ENCODE peak calls at places on chromosomes 12 and 14, in nine cellular contexts. W, N, B, F, L, V, R, M and Y are unnamed samples. For H3K9me3, the result is how much of the 10 kb centered on the place peaks cover.

GRCh38 chr12:6647083-6647604 is at the start of gene ACRBP:
- DNase-seq in W (peak), B (no peak), F (peak), L (peak), V (no peak), N (no peak), M (peak), R (peak), Y (peak)

GRCh38 chr12:537772-538171 is 78.0 kb downstream of the B4GALNT3 start:
- DNase-seq in V (peak), R (no peak), L (peak), M (no peak), F (no peak), N (no peak), B (no peak), W (no peak), Y (no peak)

GRCh38 chr12:85820117-85820516 is 16.1 kb downstream of the RASSF9 start:
- DNase-seq in W (no peak), B (no peak), V (no peak), R (no peak), F (no peak), L (no peak), M (no peak), N (no peak), Y (no peak)

GRCh38 chr14:90742252-90742651 is 74.0 kb downstream of the TTC7B start:
- DNase-seq in M (no peak), V (no peak), W (no peak), R (no peak), B (no peak), F (no peak), N (no peak), L (no peak), Y (no peak)

GRCh38 chr12:64780531-64781373 is 21.5 kb upstream of the GNS start:
- DNase-seq in F (no peak), M (no peak), L (peak), W (no peak), R (peak), B (peak), V (peak), N (no peak), Y (peak)

GRCh38 chr12:98440165-98440581 is 75.2 kb upstream of the TMPO start:
- DNase-seq in M (peak), L (peak), V (peak), N (peak), B (peak), F (peak), R (peak), W (peak), Y (peak)

GRCh38 chr14:33949051-33950037 is 1.5 kb downstream of the EGLN3 start:
- DNase-seq in L (no peak), M (no peak), W (no peak), N (no peak), V (no peak), F (no peak), R (no peak), B (no peak), Y (no peak)

GRCh38 chr14:73662439-73663056 is 17.8 kb downstream of the DNAL1 start:
- DNase-seq in R (no peak), F (peak), W (peak), B (peak), L (no peak), N (peak), M (no peak), V (peak), Y (no peak)

GRCh38 chr12:123907726-123908476 is 64.7 kb downstream of the CCDC92 start:
- DNase-seq in M (no peak), F (no peak), B (no peak), V (no peak), R (peak), N (no peak), L (no peak), W (no peak), Y (no peak)

GRCh38 chr14:58501214-58501816 is 73.8 kb downstream of the KIAA0586 start:
- DNase-seq in N (peak), L (no peak), F (no peak), B (peak), V (peak), M (no peak), W (no peak), R (no peak), Y (no peak)

GRCh38 chr12:67783393-67783792 is 134.8 kb downstream of the DYRK2 start:
- DNase-seq in F (no peak), M (no peak), V (no peak), N (no peak), W (no peak), B (no peak), L (no peak), R (no peak), Y (no peak)

GRCh38 chr14:82879949-82880535 is 1346.4 kb upstream of the SEL1L start:
- DNase-seq in V (no peak), N (no peak), L (no peak), R (no peak), B (no peak), F (no peak), M (no peak), W (no peak), Y (no peak)

GRCh38 chr14:77124345-77125274 is 17.0 kb downstream of the ZDHHC22 start:
- DNase-seq in V (peak), B (peak), L (peak), F (no peak), R (peak), M (peak), N (no peak), W (peak), Y (peak)

GRCh38 chr12:47820631-47821345 is 1.1 kb upstream of the HDAC7 start:
- DNase-seq in V (peak), R (peak), N (peak), B (peak), L (peak), W (peak), F (peak), M (peak), Y (peak)

GRCh38 chr14:99753225-99754140 is 39.7 kb upstream of the EML1 start:
- DNase-seq in M (no peak), F (no peak), V (no peak), B (no peak), L (no peak), N (no peak), R (no peak), W (no peak), Y (no peak)

GRCh38 chr12:130976171-130976720 is 22.5 kb downstream of the ADGRD1 start:
- DNase-seq in F (no peak), B (no peak), M (no peak), R (no peak), V (no peak), W (no peak), L (no peak), N (no peak), Y (no peak)

GRCh38 chr14:54807881-54808280 is 94.7 kb downstream of the GCH1 start:
- DNase-seq in V (no peak), R (no peak), L (no peak), B (no peak), M (no peak), N (no peak), F (no peak), W (no peak), Y (no peak)

GRCh38 chr12:103748002-103748401 is 93.0 kb downstream of the NT5DC3 start:
- DNase-seq in V (peak), B (no peak), L (no peak), W (no peak), R (no peak), M (no peak), F (no peak), N (no peak), Y (no peak)

GRCh38 chr12:51028811-51029146 is 2.6 kb upstream of the SLC11A2 start:
- DNase-seq in B (no peak), R (no peak), F (no peak), V (peak), M (no peak), W (no peak), L (no peak), N (no peak), Y (no peak)

GRCh38 chr14:86003998-86004397 is 474.1 kb downstream of the FLRT2 start:
- DNase-seq in B (peak), L (no peak), M (no peak), V (peak), F (no peak), N (no peak), R (no peak), W (no peak), Y (no peak)

DNA sequence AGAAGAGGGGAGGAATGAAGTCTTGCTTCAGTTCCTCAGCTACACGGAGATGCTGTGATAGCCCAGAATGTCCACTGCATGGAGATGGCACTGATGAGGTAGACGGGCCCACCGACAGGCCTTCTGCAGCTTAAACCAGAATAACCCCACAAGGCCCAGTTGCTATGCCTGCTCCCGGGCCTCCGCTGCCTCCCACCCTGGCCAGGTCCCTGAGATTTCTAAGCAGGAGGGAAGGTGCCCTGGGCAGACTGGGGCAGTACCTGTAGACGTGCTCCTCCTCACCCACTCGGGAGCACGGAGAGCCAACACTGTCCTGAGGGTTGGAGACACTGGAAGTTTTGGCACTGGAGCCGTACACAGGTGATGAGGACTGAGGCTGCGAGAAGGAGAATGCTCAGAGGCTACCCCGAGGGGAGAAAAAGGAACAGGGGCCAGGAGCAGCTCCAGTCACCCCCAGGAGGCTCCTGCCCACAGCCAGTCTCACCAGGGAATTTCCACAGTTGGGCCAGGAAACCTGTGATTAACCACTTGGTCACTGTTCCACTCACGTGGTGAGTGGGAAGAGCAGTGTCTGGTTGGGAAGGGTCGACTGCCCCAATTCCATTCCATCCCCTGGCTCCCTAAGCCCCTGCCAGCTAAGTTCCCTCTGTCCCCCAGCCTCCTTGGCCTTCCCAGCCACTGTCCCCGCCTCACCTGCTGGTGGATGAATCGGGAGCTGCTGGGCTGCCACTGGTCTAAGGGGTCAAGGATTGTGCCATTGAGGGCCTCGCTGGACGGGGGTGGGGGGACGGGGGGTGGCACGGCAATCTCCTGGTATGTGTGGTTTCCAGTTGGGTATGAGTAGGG is 22.8 kb upstream of the RPLP0 start:
- DNase-seq in W (no peak), M (no peak), L (no peak), B (no peak), V (no peak), F (no peak), N (no peak), R (no peak), Y (no peak)
- H3K4me3 ChIP-seq in W (no peak), M (peak), L (peak), B (no peak), V (no peak), F (no peak), N (no peak), R (no peak), Y (no peak)

DNA sequence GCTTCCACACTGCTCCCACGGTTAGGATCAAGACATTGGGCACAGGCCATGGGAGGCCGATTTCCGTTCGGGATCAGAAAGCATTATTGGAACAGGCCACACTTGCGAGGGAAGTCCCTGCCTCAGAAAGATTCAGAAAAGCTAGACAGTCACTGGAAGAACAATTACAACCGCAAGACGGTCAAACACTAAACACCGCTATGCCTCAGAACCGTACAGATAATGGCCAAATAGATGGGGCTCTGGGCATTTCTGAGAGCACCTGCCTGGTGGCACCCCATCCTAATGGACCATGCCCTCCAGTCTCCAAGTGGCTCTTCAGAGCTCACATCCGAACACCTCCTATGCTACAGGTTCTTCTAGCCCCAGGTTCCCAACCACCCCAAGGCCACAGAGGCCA is 42.0 kb downstream of the SSH1 start:
- DNase-seq in F (no peak), N (no peak), L (no peak), B (no peak), W (no peak), V (no peak), R (no peak), M (no peak), Y (no peak)
- H3K27ac ChIP-seq in F (no peak), N (no peak), L (no peak), B (peak), W (peak), V (no peak), R (peak), M (no peak), Y (peak)

DNA sequence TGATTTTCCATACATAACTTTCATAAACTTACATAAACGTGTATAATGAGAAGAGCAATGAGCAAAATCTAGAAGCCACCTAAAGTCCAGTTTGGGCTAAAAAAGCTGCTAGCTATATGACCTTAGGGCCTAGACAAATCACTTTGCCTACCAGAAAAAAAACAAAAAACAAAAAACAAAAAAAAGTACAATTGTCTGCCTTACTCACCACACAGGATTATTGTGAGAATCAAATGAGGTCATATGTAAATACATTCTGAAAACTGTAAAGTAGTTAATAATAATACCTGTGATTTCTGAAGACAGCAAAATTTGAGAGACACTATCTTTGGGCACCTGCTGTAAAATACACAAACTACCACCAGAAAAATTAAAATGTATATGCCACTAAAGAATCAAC is 4.2 kb downstream of the ATP2B1 start:
- DNase-seq in R (no peak), L (no peak), N (no peak), W (no peak), F (no peak), M (no peak), B (no peak), V (no peak), Y (no peak)
- H3K9me3 ChIP-seq in R (under half), L (under half), N (under half), W (under half), F (under half), M (under half), B (under half), V (under half), Y (under half)

GRCh38 chr12:59904874-59905521 is 309.2 kb downstream of the SLC16A7 start:
- DNase-seq in N (peak), M (no peak), V (no peak), R (no peak), L (no peak), W (no peak), B (no peak), F (no peak), Y (no peak)
- H3K4me3 ChIP-seq in N (no peak), M (no peak), V (no peak), R (no peak), L (no peak), W (no peak), B (no peak), F (no peak), Y (no peak)

GRCh38 chr12:58528266-58528665 is 392.0 kb downstream of the LRIG3 start:
- DNase-seq in M (no peak), R (no peak), L (no peak), V (no peak), W (no peak), N (no peak), F (no peak), B (no peak), Y (no peak)
- H3K27ac ChIP-seq in M (no peak), R (no peak), L (no peak), V (peak), W (no peak), N (peak), F (no peak), B (peak), Y (no peak)

GRCh38 chr12:133080619-133081407 is at the start of gene ZNF140:
- DNase-seq in B (peak), M (peak), V (peak), W (peak), R (peak), N (peak), F (peak), L (peak), Y (peak)

GRCh38 chr12:133081408-133081806 is 684 bp downstream of the ZNF140 start:
- DNase-seq in W (no peak), L (peak), N (no peak), R (no peak), V (no peak), M (no peak), F (peak), B (no peak), Y (no peak)

GRCh38 chr12:133083345-133083744 is 2.6 kb downstream of the ZNF140 start:
- DNase-seq in B (no peak), R (no peak), V (no peak), N (no peak), W (no peak), M (no peak), L (no peak), F (no peak), Y (no peak)

DNA sequence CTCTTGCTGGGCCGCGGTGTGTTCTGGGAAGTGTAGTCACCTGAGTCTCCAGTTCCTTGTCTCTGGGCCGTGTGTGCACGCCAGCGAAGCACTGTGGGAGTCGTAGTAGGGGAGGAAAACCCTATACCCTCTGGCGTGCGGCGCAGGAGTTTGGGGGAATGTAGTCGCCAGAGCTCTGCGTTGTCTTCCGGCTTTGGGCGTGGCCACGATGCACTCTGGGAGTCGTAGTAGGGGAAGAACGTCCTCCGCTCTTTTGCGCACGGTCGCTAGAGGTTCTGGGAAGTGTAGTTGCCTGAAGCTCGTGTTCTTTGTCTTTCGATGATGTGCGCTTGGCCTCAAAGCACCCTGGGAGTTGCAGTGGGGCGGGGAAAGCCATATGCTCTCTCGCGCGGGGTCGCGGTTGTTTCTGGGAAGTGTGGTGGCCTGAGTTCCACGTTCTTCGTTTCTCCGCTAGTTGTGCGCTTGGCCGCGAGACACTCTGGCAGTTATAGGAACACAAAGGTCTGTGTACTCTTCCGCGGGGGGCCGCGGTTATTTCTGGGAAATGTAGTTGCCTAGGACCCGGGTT is 588 bp upstream of the ZNF140 start:
- DNase-seq in V (peak), W (peak), L (peak), M (peak), B (peak), N (peak), F (peak), R (peak), Y (peak)
- H3K9me3 ChIP-seq in V (under half), W (half or more), L (under half), M (half or more), B (half or more), N (half or more), F (under half), R (half or more), Y (half or more)

GRCh38 chr14:70018713-70019201 is 139.5 kb downstream of the SMOC1 start:
- DNase-seq in R (peak), M (peak), V (no peak), L (no peak), N (no peak), W (peak), B (no peak), F (peak), Y (peak)
- H3K4me3 ChIP-seq in R (peak), M (peak), V (no peak), L (no peak), N (no peak), W (no peak), B (no peak), F (peak), Y (peak)

GRCh38 chr12:91618281-91618680 is 435.7 kb upstream of the DCN start:
- DNase-seq in R (no peak), N (no peak), M (no peak), F (no peak), B (no peak), W (no peak), V (peak), L (no peak), Y (no peak)
- H3K27ac ChIP-seq in R (no peak), N (no peak), M (no peak), F (no peak), B (no peak), W (no peak), V (peak), L (no peak), Y (no peak)

DNA sequence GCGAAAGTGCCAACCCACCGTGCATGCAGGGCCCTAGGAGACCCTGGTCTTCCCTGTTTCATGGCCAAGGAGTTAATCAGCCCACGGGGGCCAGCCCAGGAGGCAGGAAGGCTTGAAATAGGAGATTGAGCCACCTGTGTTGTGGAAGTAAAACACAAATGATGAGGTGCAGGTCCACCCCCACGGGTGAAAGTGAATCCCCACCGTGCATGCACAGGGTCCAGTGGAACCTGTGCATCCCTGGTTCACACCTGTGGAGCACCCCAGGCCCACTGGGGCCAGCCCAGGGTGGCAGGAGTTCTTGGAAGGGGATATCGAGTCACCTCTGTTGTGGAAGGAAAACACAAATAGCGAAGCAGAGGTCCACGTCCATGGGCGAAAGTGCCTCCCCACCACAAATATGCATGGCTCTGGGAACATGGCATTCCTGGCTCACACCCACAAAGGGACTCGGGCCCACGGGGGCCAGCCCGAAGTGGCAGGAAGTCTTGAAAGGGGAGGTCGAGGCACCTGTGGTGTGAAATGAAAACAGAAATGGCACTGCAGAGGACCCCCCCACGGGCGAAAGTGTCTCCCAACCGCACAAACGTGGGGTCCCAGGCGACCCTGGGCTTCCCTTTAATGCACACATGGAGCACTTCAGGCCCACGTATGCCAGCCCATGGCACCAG is 381.5 kb downstream of the ALG10 start:
- DNase-seq in V (no peak), N (no peak), W (peak), B (no peak), R (peak), L (peak), F (peak), M (peak), Y (peak)
- H3K9me3 ChIP-seq in V (under half), N (half or more), W (under half), B (under half), R (half or more), L (under half), F (under half), M (under half), Y (half or more)

DNA sequence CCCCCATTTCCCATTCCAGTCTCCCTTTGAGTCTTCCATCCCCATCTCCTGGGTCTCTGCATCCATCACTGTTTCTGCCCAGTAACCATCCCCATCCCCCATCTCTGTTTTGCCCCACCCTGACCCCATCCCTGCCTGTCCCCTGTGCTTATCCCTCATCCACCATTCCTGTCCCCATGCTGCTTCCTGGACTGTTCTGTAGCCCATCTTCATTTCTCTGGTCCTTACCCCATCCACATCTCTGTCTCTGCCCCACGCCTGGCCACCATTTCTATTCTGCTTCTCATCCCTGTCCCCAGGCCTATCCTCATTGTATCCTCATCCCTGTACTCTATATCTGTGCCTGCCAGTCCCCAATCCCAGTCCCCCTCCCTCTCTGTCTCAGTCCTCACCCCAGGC is 4.2 kb downstream of the NXPH4 start:
- DNase-seq in L (no peak), W (no peak), M (no peak), R (no peak), F (no peak), N (no peak), B (no peak), V (no peak), Y (no peak)
- H3K4me3 ChIP-seq in L (no peak), W (no peak), M (no peak), R (no peak), F (no peak), N (no peak), B (no peak), V (no peak), Y (no peak)